ENCODE peak calls at places on chromosomes 5 and 9, in five cellular contexts. G is GM12878, N is H1, X is HepG2, W is K562. F is an unnamed sample.

GRCh38 chr9:113541019-113541900 is 77.7 kb downstream of the RGS3 start:
- DNase-seq in G (no peak), N (no peak), X (peak), W (peak), F (peak)

GRCh38 chr5:67038817-67039603 is 157.6 kb downstream of the CD180 start:
- DNase-seq in G (no peak), N (no peak), X (peak), W (no peak), F (no peak)

GRCh38 chr5:137710086-137710485 is 25.8 kb downstream of the KLHL3 start:
- DNase-seq in G (no peak), N (no peak), X (no peak), W (no peak), F (no peak)

GRCh38 chr5:3006526-3006925 is 255.0 kb upstream of the IRX2 start:
- DNase-seq in G (no peak), N (no peak), X (no peak), W (no peak), F (no peak)

GRCh38 chr9:16461231-16461840 is 409.1 kb downstream of the BNC2 start:
- DNase-seq in G (peak), N (peak), X (no peak), W (no peak), F (no peak)

GRCh38 chr5:130514984-130515690 is 610.9 kb downstream of the CHSY3 start:
- DNase-seq in G (no peak), N (no peak), X (no peak), W (no peak), F (peak)

GRCh38 chr5:95912029-95912428 is 49.6 kb downstream of the ELL2 start:
- DNase-seq in G (no peak), N (no peak), X (no peak), W (no peak), F (no peak)

GRCh38 chr9:37927611-37928551 is 24.0 kb upstream of the SLC25A51 start:
- DNase-seq in G (no peak), N (no peak), X (no peak), W (no peak), F (no peak)

GRCh38 chr9:108322326-108323098 is 533.3 kb downstream of the ACTL7B start:
- DNase-seq in G (no peak), N (no peak), X (no peak), W (no peak), F (no peak)

GRCh38 chr9:22214497-22215031 is 205.5 kb upstream of the CDKN2B start:
- DNase-seq in G (no peak), N (no peak), X (no peak), W (no peak), F (no peak)

GRCh38 chr5:89105836-89106235 is 222.9 kb upstream of the MEF2C start:
- DNase-seq in G (no peak), N (no peak), X (no peak), W (no peak), F (no peak)

GRCh38 chr9:131889437-131890244 is 149.8 kb upstream of the RAPGEF1 start:
- DNase-seq in G (no peak), N (no peak), X (no peak), W (no peak), F (no peak)

GRCh38 chr9:131096490-131097258 is at the start of gene AIF1L:
- DNase-seq in G (no peak), N (no peak), X (no peak), W (peak), F (peak)

GRCh38 chr9:84827248-84827786 is 157.8 kb downstream of the NTRK2 start:
- DNase-seq in G (no peak), N (no peak), X (no peak), W (no peak), F (no peak)

GRCh38 chr9:84819446-84819845 is 149.9 kb downstream of the NTRK2 start:
- DNase-seq in G (no peak), N (peak), X (no peak), W (no peak), F (no peak)

GRCh38 chr9:84828101-84828500 is 158.6 kb downstream of the NTRK2 start:
- DNase-seq in G (no peak), N (no peak), X (no peak), W (no peak), F (no peak)

GRCh38 chr9:84823426-84824271 is 154.1 kb downstream of the NTRK2 start:
- DNase-seq in G (peak), N (no peak), X (no peak), W (no peak), F (no peak)

DNA sequence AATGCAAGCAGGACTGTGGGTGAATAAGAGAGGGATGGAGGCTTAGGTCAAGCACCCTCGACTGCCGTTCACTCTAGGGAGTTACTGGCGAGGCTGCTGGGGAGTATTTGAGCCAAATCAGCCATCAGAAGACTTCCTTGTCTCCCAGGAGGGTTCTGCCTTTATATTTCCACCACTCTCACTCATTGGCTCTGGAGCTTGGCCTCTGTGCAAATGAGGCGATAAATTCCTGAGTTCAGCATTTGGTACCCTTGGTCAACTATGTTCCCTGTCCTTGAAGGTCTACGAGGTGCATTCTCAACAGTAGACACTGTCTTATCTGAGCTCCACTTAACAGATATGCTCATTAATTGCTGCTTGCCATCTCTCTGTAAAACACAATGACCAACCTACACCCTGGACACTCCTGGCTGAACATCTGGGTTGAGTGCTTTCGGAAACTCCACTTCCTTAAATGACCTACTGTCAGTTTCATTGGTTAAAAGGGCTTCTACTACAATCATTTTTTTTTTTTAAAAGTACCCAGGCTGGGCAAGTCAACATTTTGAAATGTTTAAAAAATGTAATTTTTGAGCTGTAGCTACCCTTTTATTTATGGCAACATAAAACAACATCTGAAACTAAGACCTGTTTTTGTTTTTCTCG is 153.2 kb downstream of the NTRK2 start:
- DNase-seq in G (peak), N (no peak), X (no peak), W (no peak), F (no peak)
- H3K4me3 ChIP-seq in G (no peak), N (no peak), X (no peak), W (no peak), F (no peak)

GRCh38 chr5:155728857-155729683 is 597.9 kb upstream of the SGCD start:
- DNase-seq in G (no peak), N (no peak), X (no peak), W (no peak), F (no peak)
- TF ChIP-seq EZH2 in G (no peak), N (peak), X (no peak), W (no peak), F (no peak)

GRCh38 chr5:80937591-80937990 is 22.6 kb upstream of the RASGRF2 start:
- DNase-seq in G (no peak), N (no peak), X (no peak), W (no peak), F (no peak)
- TF ChIP-seq JUND in G (no peak), N (no peak), X (no peak), W (no peak), F (no peak)

DNA sequence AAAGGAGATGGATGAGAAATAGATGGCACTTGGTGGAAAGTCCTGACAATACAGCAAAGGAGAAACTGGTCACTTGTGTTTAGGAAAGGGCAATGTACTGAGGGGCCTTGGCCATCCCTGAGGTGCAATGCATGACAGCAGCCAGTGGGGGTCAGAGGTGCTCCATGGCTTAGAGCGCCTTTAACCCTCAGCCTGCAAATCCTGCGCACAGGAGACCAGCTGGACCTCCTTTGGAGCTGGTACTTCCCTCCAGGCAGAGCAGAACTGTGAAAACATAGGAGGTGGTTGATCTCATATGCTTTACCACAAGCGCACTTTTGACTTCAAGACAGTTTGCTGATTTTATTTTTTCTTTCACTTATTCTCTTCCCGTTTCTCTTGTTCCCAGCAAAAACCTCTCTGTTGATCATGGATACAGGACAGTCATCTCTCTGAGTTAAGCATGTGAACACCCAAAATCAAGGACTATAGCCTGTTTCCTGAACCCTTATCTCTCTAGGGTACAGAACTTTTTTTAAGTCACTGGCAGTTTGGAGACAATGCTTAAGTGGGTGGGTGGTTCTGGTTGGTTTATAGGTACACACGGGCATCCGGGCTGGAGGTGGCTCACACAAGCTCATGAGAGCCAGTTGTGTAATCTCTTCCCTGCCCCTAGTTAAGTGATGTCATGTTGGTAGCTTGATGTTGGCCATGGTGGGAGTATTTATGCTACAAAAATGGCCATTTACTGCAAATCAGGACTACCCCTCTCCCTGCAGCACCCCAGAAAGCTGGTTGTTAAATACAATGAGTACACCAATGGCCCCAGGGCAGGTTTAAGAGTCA is 37.6 kb upstream of the ANKRD55 start:
- DNase-seq in G (peak), N (peak), X (peak), W (peak), F (peak)
- H3K4me3 ChIP-seq in G (no peak), N (no peak), X (no peak), W (no peak), F (no peak)

F was measured in HCT116.